ENCODE peak calls at places on chromosomes 4 and X, in six cellular contexts. One of them, this sample, is unnamed.
A peak's percentile ranks its signal among the peaks of the same experiment; 100 is the strongest.

GRCh38 chrX:120311632-120312000 is 355 bp upstream of the TMEM255A start:
- DNase-seq in progenitor cell of endocrine pancreas: no peak
- DNase-seq in fibroblast of the aortic adventitia: no peak
- DNase-seq in NCI-H2029 treated with DMSO at 0.1 percent for 48 hours: peak; percentile 22
- DNase-seq in activated CD8-positive, alpha-beta memory T cell treated with anti-CD3 and anti-CD28 coated beads, Interleukin-2, amount 50 U/mL, for 4 hours: no peak
- DNase-seq in tibial artery: no peak
- DNase-seq in this sample: no peak

GRCh38 chr4:87427518-87427868 is 5.1 kb downstream of the NUDT9 start:
- DNase-seq in progenitor cell of endocrine pancreas: no peak
- DNase-seq in fibroblast of the aortic adventitia: no peak
- DNase-seq in NCI-H2029 treated with DMSO at 0.1 percent for 48 hours: no peak
- DNase-seq in activated CD8-positive, alpha-beta memory T cell treated with anti-CD3 and anti-CD28 coated beads, Interleukin-2, amount 50 U/mL, for 4 hours: no peak
- DNase-seq in tibial artery: no peak
- DNase-seq in this sample: no peak

GRCh38 chr4:82382756-82383155 is 9.0 kb upstream of the HNRNPD start:
- DNase-seq in progenitor cell of endocrine pancreas: no peak
- DNase-seq in fibroblast of the aortic adventitia: no peak
- DNase-seq in NCI-H2029 treated with DMSO at 0.1 percent for 48 hours: no peak
- DNase-seq in activated CD8-positive, alpha-beta memory T cell treated with anti-CD3 and anti-CD28 coated beads, Interleukin-2, amount 50 U/mL, for 4 hours: no peak
- DNase-seq in tibial artery: no peak
- DNase-seq in this sample: no peak

GRCh38 chr4:139933541-139933940 is 220.4 kb downstream of the MAML3 start:
- DNase-seq in progenitor cell of endocrine pancreas: no peak
- DNase-seq in fibroblast of the aortic adventitia: no peak
- DNase-seq in NCI-H2029 treated with DMSO at 0.1 percent for 48 hours: no peak
- DNase-seq in activated CD8-positive, alpha-beta memory T cell treated with anti-CD3 and anti-CD28 coated beads, Interleukin-2, amount 50 U/mL, for 4 hours: no peak
- DNase-seq in tibial artery: no peak
- DNase-seq in this sample: no peak

GRCh38 chr4:145498430-145498829 is 16.8 kb downstream of the SMAD1 start:
- DNase-seq in progenitor cell of endocrine pancreas: no peak
- DNase-seq in fibroblast of the aortic adventitia: no peak
- DNase-seq in NCI-H2029 treated with DMSO at 0.1 percent for 48 hours: no peak
- DNase-seq in activated CD8-positive, alpha-beta memory T cell treated with anti-CD3 and anti-CD28 coated beads, Interleukin-2, amount 50 U/mL, for 4 hours: no peak
- DNase-seq in tibial artery: no peak
- DNase-seq in this sample: no peak

GRCh38 chrX:105013719-105014118 is 206.8 kb downstream of the TEX13A start:
- DNase-seq in progenitor cell of endocrine pancreas: no peak
- DNase-seq in fibroblast of the aortic adventitia: no peak
- DNase-seq in NCI-H2029 treated with DMSO at 0.1 percent for 48 hours: no peak
- DNase-seq in activated CD8-positive, alpha-beta memory T cell treated with anti-CD3 and anti-CD28 coated beads, Interleukin-2, amount 50 U/mL, for 4 hours: no peak
- DNase-seq in tibial artery: no peak
- DNase-seq in this sample: no peak

GRCh38 chrX:104618106-104618895 is 52.3 kb downstream of the IL1RAPL2 start:
- DNase-seq in progenitor cell of endocrine pancreas: no peak
- DNase-seq in fibroblast of the aortic adventitia: no peak
- DNase-seq in NCI-H2029 treated with DMSO at 0.1 percent for 48 hours: no peak
- DNase-seq in activated CD8-positive, alpha-beta memory T cell treated with anti-CD3 and anti-CD28 coated beads, Interleukin-2, amount 50 U/mL, for 4 hours: no peak
- DNase-seq in tibial artery: no peak
- DNase-seq in this sample: no peak

GRCh38 chr4:157287445-157287844 is 66.9 kb downstream of the GRIA2 start:
- DNase-seq in progenitor cell of endocrine pancreas: no peak
- DNase-seq in fibroblast of the aortic adventitia: no peak
- DNase-seq in NCI-H2029 treated with DMSO at 0.1 percent for 48 hours: no peak
- DNase-seq in activated CD8-positive, alpha-beta memory T cell treated with anti-CD3 and anti-CD28 coated beads, Interleukin-2, amount 50 U/mL, for 4 hours: no peak
- DNase-seq in tibial artery: no peak
- DNase-seq in this sample: no peak

GRCh38 chr4:68673143-68673542 is 2.7 kb upstream of the UGT2B15 start:
- DNase-seq in progenitor cell of endocrine pancreas: no peak
- DNase-seq in fibroblast of the aortic adventitia: no peak
- DNase-seq in NCI-H2029 treated with DMSO at 0.1 percent for 48 hours: no peak
- DNase-seq in activated CD8-positive, alpha-beta memory T cell treated with anti-CD3 and anti-CD28 coated beads, Interleukin-2, amount 50 U/mL, for 4 hours: no peak
- DNase-seq in tibial artery: no peak
- DNase-seq in this sample: no peak

GRCh38 chr4:146063143-146063542 is 112.4 kb upstream of the LSM6 start:
- DNase-seq in progenitor cell of endocrine pancreas: no peak
- DNase-seq in fibroblast of the aortic adventitia: no peak
- DNase-seq in NCI-H2029 treated with DMSO at 0.1 percent for 48 hours: no peak
- DNase-seq in activated CD8-positive, alpha-beta memory T cell treated with anti-CD3 and anti-CD28 coated beads, Interleukin-2, amount 50 U/mL, for 4 hours: no peak
- DNase-seq in tibial artery: no peak
- DNase-seq in this sample: no peak

GRCh38 chrX:63270873-63271272 is 80.3 kb downstream of the SPIN4 start:
- DNase-seq in progenitor cell of endocrine pancreas: no peak
- DNase-seq in fibroblast of the aortic adventitia: no peak
- DNase-seq in NCI-H2029 treated with DMSO at 0.1 percent for 48 hours: no peak
- DNase-seq in activated CD8-positive, alpha-beta memory T cell treated with anti-CD3 and anti-CD28 coated beads, Interleukin-2, amount 50 U/mL, for 4 hours: no peak
- DNase-seq in tibial artery: no peak
- DNase-seq in this sample: no peak

GRCh38 chr4:8267077-8267476 is 2.5 kb upstream of the HTRA3 start:
- DNase-seq in progenitor cell of endocrine pancreas: peak; percentile 43
- DNase-seq in fibroblast of the aortic adventitia: peak; percentile 82
- DNase-seq in NCI-H2029 treated with DMSO at 0.1 percent for 48 hours: peak; percentile 16
- DNase-seq in activated CD8-positive, alpha-beta memory T cell treated with anti-CD3 and anti-CD28 coated beads, Interleukin-2, amount 50 U/mL, for 4 hours: no peak
- DNase-seq in tibial artery: peak; percentile 73
- DNase-seq in this sample: peak; percentile 89

GRCh38 chr4:162458051-162458450 is 294.3 kb upstream of the FSTL5 start:
- DNase-seq in progenitor cell of endocrine pancreas: no peak
- DNase-seq in fibroblast of the aortic adventitia: no peak
- DNase-seq in NCI-H2029 treated with DMSO at 0.1 percent for 48 hours: no peak
- DNase-seq in activated CD8-positive, alpha-beta memory T cell treated with anti-CD3 and anti-CD28 coated beads, Interleukin-2, amount 50 U/mL, for 4 hours: no peak
- DNase-seq in tibial artery: no peak
- DNase-seq in this sample: no peak

GRCh38 chr4:16165931-16166330 is 60.3 kb downstream of the TAPT1 start:
- DNase-seq in progenitor cell of endocrine pancreas: no peak
- DNase-seq in fibroblast of the aortic adventitia: no peak
- DNase-seq in NCI-H2029 treated with DMSO at 0.1 percent for 48 hours: no peak
- DNase-seq in activated CD8-positive, alpha-beta memory T cell treated with anti-CD3 and anti-CD28 coated beads, Interleukin-2, amount 50 U/mL, for 4 hours: no peak
- DNase-seq in tibial artery: no peak
- DNase-seq in this sample: no peak

GRCh38 chrX:35380808-35381700 is 417.1 kb upstream of the MAGEB16 start:
- DNase-seq in progenitor cell of endocrine pancreas: no peak
- DNase-seq in fibroblast of the aortic adventitia: peak; percentile 1
- DNase-seq in NCI-H2029 treated with DMSO at 0.1 percent for 48 hours: no peak
- DNase-seq in activated CD8-positive, alpha-beta memory T cell treated with anti-CD3 and anti-CD28 coated beads, Interleukin-2, amount 50 U/mL, for 4 hours: no peak
- DNase-seq in tibial artery: no peak
- DNase-seq in this sample: peak; percentile 28

GRCh38 chr4:29581469-29581868 is 1138.7 kb upstream of the PCDH7 start:
- DNase-seq in progenitor cell of endocrine pancreas: no peak
- DNase-seq in fibroblast of the aortic adventitia: peak; percentile 3
- DNase-seq in NCI-H2029 treated with DMSO at 0.1 percent for 48 hours: no peak
- DNase-seq in activated CD8-positive, alpha-beta memory T cell treated with anti-CD3 and anti-CD28 coated beads, Interleukin-2, amount 50 U/mL, for 4 hours: no peak
- DNase-seq in tibial artery: no peak
- DNase-seq in this sample: no peak

GRCh38 chr4:105715692-105716278 is 7.2 kb downstream of the GSTCD start:
- DNase-seq in progenitor cell of endocrine pancreas: no peak
- DNase-seq in fibroblast of the aortic adventitia: peak; percentile 68
- DNase-seq in NCI-H2029 treated with DMSO at 0.1 percent for 48 hours: peak; percentile 45
- DNase-seq in activated CD8-positive, alpha-beta memory T cell treated with anti-CD3 and anti-CD28 coated beads, Interleukin-2, amount 50 U/mL, for 4 hours: no peak
- DNase-seq in tibial artery: no peak
- DNase-seq in this sample: peak; percentile 67

GRCh38 chrX:21717802-21718201 is 40.1 kb downstream of the SMPX start:
- DNase-seq in progenitor cell of endocrine pancreas: no peak
- DNase-seq in fibroblast of the aortic adventitia: no peak
- DNase-seq in NCI-H2029 treated with DMSO at 0.1 percent for 48 hours: no peak
- DNase-seq in activated CD8-positive, alpha-beta memory T cell treated with anti-CD3 and anti-CD28 coated beads, Interleukin-2, amount 50 U/mL, for 4 hours: no peak
- DNase-seq in tibial artery: no peak
- DNase-seq in this sample: no peak

GRCh38 chr4:118842055-118842454 is 6.1 kb upstream of the SEC24D start:
- DNase-seq in progenitor cell of endocrine pancreas: no peak
- DNase-seq in fibroblast of the aortic adventitia: no peak
- DNase-seq in NCI-H2029 treated with DMSO at 0.1 percent for 48 hours: no peak
- DNase-seq in activated CD8-positive, alpha-beta memory T cell treated with anti-CD3 and anti-CD28 coated beads, Interleukin-2, amount 50 U/mL, for 4 hours: no peak
- DNase-seq in tibial artery: no peak
- DNase-seq in this sample: peak; percentile 64

GRCh38 chr4:19791422-19792113 is 460.1 kb upstream of the SLIT2 start:
- DNase-seq in progenitor cell of endocrine pancreas: no peak
- DNase-seq in fibroblast of the aortic adventitia: peak; percentile 48
- DNase-seq in NCI-H2029 treated with DMSO at 0.1 percent for 48 hours: no peak
- DNase-seq in activated CD8-positive, alpha-beta memory T cell treated with anti-CD3 and anti-CD28 coated beads, Interleukin-2, amount 50 U/mL, for 4 hours: no peak
- DNase-seq in tibial artery: no peak
- DNase-seq in this sample: peak; percentile 21